ENCODE peak calls at places on chromosome X, in six cellular contexts. One of them, this sample, is unnamed.
A peak's percentile ranks its signal among the peaks of the same experiment; 100 is the strongest.

GRCh38 chrX:1283750-1284149 is 15.1 kb downstream of the CSF2RA start:
- DNase-seq in brain microvascular endothelial cell: no peak
- DNase-seq in progenitor cell of endocrine pancreas: no peak
- DNase-seq in fibroblast of lung: no peak
- DNase-seq in B cell: no peak
- DNase-seq in ascending aorta: no peak
- DNase-seq in this sample: no peak

GRCh38 chrX:103607385-103608304 is at the start of gene TCEAL3:
- DNase-seq in brain microvascular endothelial cell: no peak
- DNase-seq in progenitor cell of endocrine pancreas: peak; percentile 30
- DNase-seq in fibroblast of lung: peak; percentile 47
- DNase-seq in B cell: peak; percentile 72
- DNase-seq in ascending aorta: peak; percentile 79
- DNase-seq in this sample: peak; percentile 19

GRCh38 chrX:42988700-42989099 is 210.7 kb upstream of the PPP1R2C start:
- DNase-seq in brain microvascular endothelial cell: no peak
- DNase-seq in progenitor cell of endocrine pancreas: no peak
- DNase-seq in fibroblast of lung: no peak
- DNase-seq in B cell: peak; percentile 21
- DNase-seq in ascending aorta: no peak
- DNase-seq in this sample: no peak

GRCh38 chrX:70434352-70434866 is 10.2 kb upstream of the DLG3 start:
- DNase-seq in brain microvascular endothelial cell: peak; percentile 81
- DNase-seq in progenitor cell of endocrine pancreas: peak; percentile 65
- DNase-seq in fibroblast of lung: peak; percentile 76
- DNase-seq in B cell: peak; percentile 60
- DNase-seq in ascending aorta: peak; percentile 93
- DNase-seq in this sample: peak; percentile 67

GRCh38 chrX:9555354-9555753 is 90.5 kb downstream of the TBL1X start:
- DNase-seq in brain microvascular endothelial cell: no peak
- DNase-seq in progenitor cell of endocrine pancreas: no peak
- DNase-seq in fibroblast of lung: peak; percentile 4
- DNase-seq in B cell: no peak
- DNase-seq in ascending aorta: no peak
- DNase-seq in this sample: no peak

GRCh38 chrX:68498044-68498507 is 775 bp upstream of the YIPF6 start:
- DNase-seq in brain microvascular endothelial cell: no peak
- DNase-seq in progenitor cell of endocrine pancreas: no peak
- DNase-seq in fibroblast of lung: no peak
- DNase-seq in B cell: no peak
- DNase-seq in ascending aorta: no peak
- DNase-seq in this sample: no peak

GRCh38 chrX:137166591-137166990 is 132.8 kb upstream of the GPR101 start:
- DNase-seq in brain microvascular endothelial cell: no peak
- DNase-seq in progenitor cell of endocrine pancreas: no peak
- DNase-seq in fibroblast of lung: no peak
- DNase-seq in B cell: no peak
- DNase-seq in ascending aorta: no peak
- DNase-seq in this sample: no peak

GRCh38 chrX:69137371-69137881 is 27.8 kb downstream of the PJA1 start:
- DNase-seq in brain microvascular endothelial cell: peak; percentile 21
- DNase-seq in progenitor cell of endocrine pancreas: no peak
- DNase-seq in fibroblast of lung: peak; percentile 78
- DNase-seq in B cell: no peak
- DNase-seq in ascending aorta: no peak
- DNase-seq in this sample: no peak

GRCh38 chrX:71053217-71053621 is 14.9 kb downstream of the SNX12 start:
- DNase-seq in brain microvascular endothelial cell: peak; percentile 3
- DNase-seq in progenitor cell of endocrine pancreas: peak; percentile 14
- DNase-seq in fibroblast of lung: peak; percentile 13
- DNase-seq in B cell: peak; percentile 38
- DNase-seq in ascending aorta: no peak
- DNase-seq in this sample: no peak

GRCh38 chrX:134546187-134546586 is 86.2 kb downstream of the HPRT1 start:
- DNase-seq in brain microvascular endothelial cell: no peak
- DNase-seq in progenitor cell of endocrine pancreas: no peak
- DNase-seq in fibroblast of lung: no peak
- DNase-seq in B cell: no peak
- DNase-seq in ascending aorta: no peak
- DNase-seq in this sample: no peak

GRCh38 chrX:109619816-109620215 is 5.2 kb downstream of the KCNE5 start:
- DNase-seq in brain microvascular endothelial cell: no peak
- DNase-seq in progenitor cell of endocrine pancreas: no peak
- DNase-seq in fibroblast of lung: no peak
- DNase-seq in B cell: no peak
- DNase-seq in ascending aorta: no peak
- DNase-seq in this sample: no peak

GRCh38 chrX:22699591-22700091 is 300.1 kb upstream of the DDX53 start:
- DNase-seq in brain microvascular endothelial cell: peak; percentile 6
- DNase-seq in progenitor cell of endocrine pancreas: no peak
- DNase-seq in fibroblast of lung: peak; percentile 86
- DNase-seq in B cell: no peak
- DNase-seq in ascending aorta: no peak
- DNase-seq in this sample: no peak

GRCh38 chrX:76183289-76184057 is 10.6 kb downstream of the PBDC1 start:
- DNase-seq in brain microvascular endothelial cell: peak; percentile 18
- DNase-seq in progenitor cell of endocrine pancreas: no peak
- DNase-seq in fibroblast of lung: peak; percentile 65
- DNase-seq in B cell: no peak
- DNase-seq in ascending aorta: no peak
- DNase-seq in this sample: no peak

GRCh38 chrX:48956728-48957414 is 536 bp downstream of the OTUD5 start:
- DNase-seq in brain microvascular endothelial cell: no peak
- DNase-seq in progenitor cell of endocrine pancreas: no peak
- DNase-seq in fibroblast of lung: no peak
- DNase-seq in B cell: peak; percentile 67
- DNase-seq in ascending aorta: peak; percentile 67
- DNase-seq in this sample: no peak

DNA sequence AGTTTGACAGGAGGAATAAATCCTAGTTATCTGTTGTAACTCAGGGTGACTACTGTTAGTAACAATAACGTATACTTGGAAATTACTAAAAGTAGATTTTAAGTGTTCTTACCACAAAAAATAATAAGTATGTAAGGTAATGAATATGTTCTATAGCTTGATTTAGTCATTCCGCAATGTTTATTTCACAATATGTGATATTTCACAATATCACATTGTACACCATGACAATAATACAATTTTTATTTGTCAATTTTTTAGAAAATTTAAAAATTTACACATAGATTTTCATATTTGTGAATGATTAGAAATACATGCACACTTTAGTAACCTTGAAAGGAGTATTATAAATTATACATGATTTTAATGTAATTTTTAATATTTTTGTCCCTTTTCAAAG is 812.7 kb upstream of the FTHL17 start:
- DNase-seq in brain microvascular endothelial cell: no peak
- DNase-seq in progenitor cell of endocrine pancreas: no peak
- DNase-seq in fibroblast of lung: no peak
- DNase-seq in B cell: no peak
- DNase-seq in ascending aorta: no peak
- DNase-seq in this sample: no peak
- TF ChIP-seq CTCF in brain microvascular endothelial cell: no peak
- TF ChIP-seq CTCF in progenitor cell of endocrine pancreas: no peak
- TF ChIP-seq CTCF in fibroblast of lung: no peak
- TF ChIP-seq CTCF in B cell: no peak
- TF ChIP-seq CTCF in ascending aorta: no peak
- TF ChIP-seq CTCF in this sample: no peak

DNA sequence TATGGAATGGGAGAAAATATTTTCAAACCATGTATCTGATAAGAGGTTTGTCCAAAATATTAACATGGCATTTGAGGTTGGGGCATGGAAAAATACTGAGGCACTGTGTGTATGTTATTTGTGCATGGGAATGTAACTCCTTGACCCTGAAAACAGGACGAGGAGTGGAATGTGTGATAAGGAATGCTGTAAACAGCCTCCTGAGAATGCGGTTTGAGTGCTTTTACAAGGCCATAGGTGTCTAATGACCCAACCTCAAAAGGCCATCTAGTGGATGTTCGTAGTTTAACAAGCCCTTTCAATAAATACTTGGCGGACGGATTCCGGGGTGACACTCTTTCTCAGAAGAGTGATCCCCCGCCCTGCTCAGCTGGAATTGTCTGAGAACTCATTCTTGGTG is 162.9 kb upstream of the USP9X start:
- DNase-seq in brain microvascular endothelial cell: peak; percentile 76
- DNase-seq in progenitor cell of endocrine pancreas: no peak
- DNase-seq in fibroblast of lung: peak; percentile 79
- DNase-seq in B cell: no peak
- DNase-seq in ascending aorta: no peak
- DNase-seq in this sample: no peak
- TF ChIP-seq CTCF in brain microvascular endothelial cell: peak; percentile 49
- TF ChIP-seq CTCF in progenitor cell of endocrine pancreas: peak; percentile 21
- TF ChIP-seq CTCF in fibroblast of lung: peak; percentile 41
- TF ChIP-seq CTCF in B cell: no peak
- TF ChIP-seq CTCF in ascending aorta: no peak
- TF ChIP-seq CTCF in this sample: peak; percentile 19

GRCh38 chrX:126395909-126396308 is 156.7 kb downstream of the DCAF12L1 start:
- DNase-seq in brain microvascular endothelial cell: no peak
- DNase-seq in progenitor cell of endocrine pancreas: no peak
- DNase-seq in fibroblast of lung: no peak
- DNase-seq in B cell: no peak
- DNase-seq in ascending aorta: no peak
- DNase-seq in this sample: no peak
- TF ChIP-seq CTCF in brain microvascular endothelial cell: no peak
- TF ChIP-seq CTCF in progenitor cell of endocrine pancreas: no peak
- TF ChIP-seq CTCF in fibroblast of lung: no peak
- TF ChIP-seq CTCF in B cell: no peak
- TF ChIP-seq CTCF in ascending aorta: no peak
- TF ChIP-seq CTCF in this sample: no peak

DNA sequence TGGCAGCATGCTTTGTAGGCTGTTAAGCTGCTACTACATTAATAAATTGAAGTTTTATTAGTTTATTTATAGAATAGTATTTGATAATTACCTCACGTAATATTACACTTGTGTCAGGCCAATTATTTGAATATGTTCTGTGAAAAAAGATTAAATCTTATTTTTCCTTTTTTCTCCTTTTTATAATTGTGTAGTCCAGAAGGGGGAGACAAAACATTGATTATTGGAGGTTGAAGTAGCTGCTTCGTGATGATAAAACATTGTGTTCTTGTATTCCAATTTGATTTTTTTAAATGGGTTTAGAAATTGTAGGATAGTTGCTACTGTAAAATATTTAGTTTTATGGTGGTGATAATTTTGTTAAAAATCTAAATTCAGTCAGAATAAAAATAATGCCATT is 85.7 kb downstream of the DIAPH2 start:
- DNase-seq in brain microvascular endothelial cell: no peak
- DNase-seq in progenitor cell of endocrine pancreas: no peak
- DNase-seq in fibroblast of lung: peak; percentile 8
- DNase-seq in B cell: peak; percentile 18
- DNase-seq in ascending aorta: no peak
- DNase-seq in this sample: no peak
- TF ChIP-seq CTCF in brain microvascular endothelial cell: peak; percentile 19
- TF ChIP-seq CTCF in progenitor cell of endocrine pancreas: peak; percentile 87
- TF ChIP-seq CTCF in fibroblast of lung: peak; percentile 32
- TF ChIP-seq CTCF in B cell: peak; percentile 72
- TF ChIP-seq CTCF in ascending aorta: peak; percentile 35
- TF ChIP-seq CTCF in this sample: peak; percentile 54

GRCh38 chrX:85115252-85115651 is 111.6 kb downstream of the APOOL start:
- DNase-seq in brain microvascular endothelial cell: no peak
- DNase-seq in progenitor cell of endocrine pancreas: no peak
- DNase-seq in fibroblast of lung: no peak
- DNase-seq in B cell: no peak
- DNase-seq in ascending aorta: no peak
- DNase-seq in this sample: no peak

GRCh38 chrX:85114171-85114570 is 110.5 kb downstream of the APOOL start:
- DNase-seq in brain microvascular endothelial cell: no peak
- DNase-seq in progenitor cell of endocrine pancreas: no peak
- DNase-seq in fibroblast of lung: no peak
- DNase-seq in B cell: no peak
- DNase-seq in ascending aorta: no peak
- DNase-seq in this sample: no peak

GRCh38 chrX:85113746-85114145 is 110.1 kb downstream of the APOOL start:
- DNase-seq in brain microvascular endothelial cell: no peak
- DNase-seq in progenitor cell of endocrine pancreas: no peak
- DNase-seq in fibroblast of lung: no peak
- DNase-seq in B cell: no peak
- DNase-seq in ascending aorta: no peak
- DNase-seq in this sample: no peak

GRCh38 chrX:85112270-85112669 is 108.6 kb downstream of the APOOL start:
- DNase-seq in brain microvascular endothelial cell: no peak
- DNase-seq in progenitor cell of endocrine pancreas: no peak
- DNase-seq in fibroblast of lung: no peak
- DNase-seq in B cell: no peak
- DNase-seq in ascending aorta: no peak
- DNase-seq in this sample: no peak

GRCh38 chrX:85114776-85115175 is 111.1 kb downstream of the APOOL start:
- DNase-seq in brain microvascular endothelial cell: no peak
- DNase-seq in progenitor cell of endocrine pancreas: no peak
- DNase-seq in fibroblast of lung: no peak
- DNase-seq in B cell: no peak
- DNase-seq in ascending aorta: no peak
- DNase-seq in this sample: no peak
- TF ChIP-seq CTCF in brain microvascular endothelial cell: no peak
- TF ChIP-seq CTCF in progenitor cell of endocrine pancreas: no peak
- TF ChIP-seq CTCF in fibroblast of lung: no peak
- TF ChIP-seq CTCF in B cell: no peak
- TF ChIP-seq CTCF in ascending aorta: no peak
- TF ChIP-seq CTCF in this sample: no peak

DNA sequence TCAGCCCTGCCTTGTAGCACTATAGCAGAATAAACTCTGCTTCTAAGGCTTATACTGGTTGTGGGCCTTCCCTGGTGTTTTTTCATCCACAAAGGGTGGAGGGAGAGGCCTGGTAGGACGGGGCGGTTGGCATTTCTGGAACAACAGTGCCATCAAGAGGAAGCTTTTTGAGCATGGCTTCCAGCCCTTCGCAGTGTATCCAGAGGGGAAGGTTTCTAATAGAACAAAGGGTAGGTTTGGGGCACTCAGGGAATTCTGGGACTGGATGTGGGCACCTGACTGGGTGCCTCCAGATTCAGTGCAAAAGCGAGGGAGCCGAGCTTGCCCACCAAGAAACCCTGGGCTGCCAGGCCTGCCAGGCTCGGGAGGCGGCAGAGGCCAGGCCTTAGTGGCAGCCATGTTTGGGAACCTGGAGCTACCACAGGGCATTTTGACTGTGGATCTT is 229.6 kb upstream of the AGTR2 start:
- DNase-seq in brain microvascular endothelial cell: peak; percentile 52
- DNase-seq in progenitor cell of endocrine pancreas: peak; percentile 25
- DNase-seq in fibroblast of lung: peak; percentile 15
- DNase-seq in B cell: peak; percentile 75
- DNase-seq in ascending aorta: peak; percentile 90
- DNase-seq in this sample: no peak
- TF ChIP-seq CTCF in brain microvascular endothelial cell: peak; percentile 29
- TF ChIP-seq CTCF in progenitor cell of endocrine pancreas: peak; percentile 28
- TF ChIP-seq CTCF in fibroblast of lung: no peak
- TF ChIP-seq CTCF in B cell: peak; percentile 30
- TF ChIP-seq CTCF in ascending aorta: peak; percentile 57
- TF ChIP-seq CTCF in this sample: peak; percentile 20

This sample was measured in D721Med.